ENCODE peak calls at places on chromosome 2, in five cellular contexts. J is cardiac septum; S is DND-41; T is stimulated activated CD8-positive, alpha-beta memory T cell treated with anti-CD3 and anti-CD28 coated beads, Interleukin-7, amount 100 ng/mL, for 24 hours; K is HTR-8/SVneo. F is an unnamed sample.

GRCh38 chr2:27954261-27954673 is 63.7 kb downstream of the BABAM2 start:
- DNase-seq in S (no peak), J (no peak), K (no peak), T (no peak), F (no peak)

GRCh38 chr2:126932966-126933555 is 34.4 kb downstream of the TEX51 start:
- DNase-seq in K (no peak), J (no peak), T (no peak), S (no peak), F (no peak)

GRCh38 chr2:230067990-230068657 is 600 bp downstream of the SLC16A14 start:
- DNase-seq in K (peak), S (peak), J (no peak), T (no peak), F (peak)

GRCh38 chr2:223075301-223076270 is 23.6 kb downstream of the KCNE4 start:
- DNase-seq in J (no peak), S (no peak), T (no peak), K (no peak), F (no peak)

GRCh38 chr2:70977605-70978205 is 725 bp upstream of the ANKRD53 start:
- DNase-seq in T (no peak), S (no peak), K (no peak), J (peak), F (peak)

GRCh38 chr2:173354601-173355131 is at the start of gene CDCA7:
- DNase-seq in K (peak), S (peak), T (peak), J (peak), F (peak)

GRCh38 chr2:150468350-150468960 is 19.0 kb downstream of the RND3 start:
- DNase-seq in T (no peak), S (no peak), J (no peak), K (no peak), F (no peak)

GRCh38 chr2:137262600-137262999 is 497.3 kb downstream of the THSD7B start:
- DNase-seq in K (no peak), J (no peak), S (no peak), T (no peak), F (no peak)

GRCh38 chr2:239711911-239712570 is 311.2 kb upstream of the HDAC4 start:
- DNase-seq in S (no peak), T (no peak), J (peak), K (no peak), F (no peak)

GRCh38 chr2:165113414-165113813 is 90.4 kb downstream of the SCN3A start:
- DNase-seq in S (no peak), J (no peak), T (no peak), K (no peak), F (no peak)

GRCh38 chr2:42547014-42547413 is 21.4 kb upstream of the MTA3 start:
- DNase-seq in K (no peak), J (no peak), T (no peak), S (no peak), F (no peak)

GRCh38 chr2:169260246-169260645 is 102.1 kb downstream of the LRP2 start:
- DNase-seq in K (no peak), S (no peak), T (no peak), J (no peak), F (no peak)

GRCh38 chr2:113755690-113756063 is 765 bp downstream of the SLC35F5 start:
- DNase-seq in K (no peak), S (no peak), T (no peak), J (no peak), F (peak)

GRCh38 chr2:189222440-189222839 is 42.9 kb upstream of the COL5A2 start:
- DNase-seq in S (no peak), T (no peak), J (no peak), K (peak), F (no peak)

GRCh38 chr2:59713577-59713976 is 839.9 kb downstream of the BCL11A start:
- DNase-seq in T (no peak), S (no peak), K (no peak), J (no peak), F (no peak)

GRCh38 chr2:2681611-2682295 is 350.7 kb upstream of the MYT1L start:
- DNase-seq in T (no peak), K (no peak), J (no peak), S (no peak), F (no peak)

GRCh38 chr2:73838889-73839539 is 10.3 kb downstream of the STAMBP start:
- DNase-seq in S (no peak), K (no peak), T (no peak), J (no peak), F (no peak)

GRCh38 chr2:146374505-146374904 is 1470.3 kb upstream of the ACVR2A start:
- DNase-seq in T (no peak), K (no peak), S (no peak), J (no peak), F (no peak)

F was measured in prostate gland.